ENCODE peak calls at places on chromosomes 11 and 22, in eight cellular contexts. J is AG09319; Z is EL; I is stimulated activated CD8-positive, alpha-beta memory T cell treated with anti-CD3 and anti-CD28 coated beads, Interleukin-15, amount 100 ng/mL, for 4 hours; B is skeletal muscle cell; E is body of pancreas; V is stimulated activated effector memory CD8-positive, alpha-beta T cell treated with anti-CD3 and anti-CD28 coated beads, Interleukin-12 subunit alpha, Interleukin-12 subunit beta, amount 100 ng/mL, for 72 hours; M is HS-5. Y is an unnamed sample.

GRCh38 chr11:24574461-24574860 is 77.6 kb downstream of the LUZP2 start:
- DNase-seq in J (no peak), M (no peak), Z (no peak), B (no peak), I (no peak), E (no peak), V (no peak), Y (no peak)

GRCh38 chr22:39098576-39098975 is 1.5 kb downstream of the APOBEC3H start:
- DNase-seq in E (no peak), I (no peak), V (no peak), Z (no peak), B (no peak), M (no peak), J (no peak), Y (no peak)

GRCh38 chr11:68998390-68998911 is 14.6 kb downstream of the MRGPRF start:
- DNase-seq in I (no peak), V (no peak), M (no peak), E (no peak), J (no peak), Z (peak), B (no peak), Y (no peak)

GRCh38 chr11:27718853-27719574 is 18.8 kb upstream of the BDNF start:
- DNase-seq in V (no peak), M (no peak), J (no peak), Z (peak), E (no peak), B (no peak), I (no peak), Y (no peak)

GRCh38 chr11:72525466-72525865 is 91.1 kb upstream of the CLPB start:
- DNase-seq in V (no peak), I (no peak), E (no peak), B (no peak), J (no peak), Z (no peak), M (no peak), Y (no peak)

GRCh38 chr22:30562391-30562790 is 12.1 kb downstream of the GAL3ST1 start:
- DNase-seq in V (no peak), E (no peak), B (no peak), M (no peak), Z (no peak), J (no peak), I (no peak), Y (no peak)

GRCh38 chr11:9276571-9276970 is 11.4 kb upstream of the DENND5A start:
- DNase-seq in V (no peak), I (no peak), B (no peak), Z (no peak), M (no peak), J (no peak), E (no peak), Y (no peak)

GRCh38 chr11:14471127-14471526 is 28.5 kb downstream of the COPB1 start:
- DNase-seq in E (no peak), I (no peak), Z (no peak), M (no peak), B (no peak), J (no peak), V (no peak), Y (no peak)

GRCh38 chr22:17114173-17114957 is 6.8 kb downstream of the TMEM121B start:
- DNase-seq in Z (no peak), V (no peak), B (no peak), J (no peak), M (no peak), E (no peak), I (no peak), Y (no peak)

GRCh38 chr11:43920598-43921419 is 21.6 kb upstream of the C11orf96 start:
- DNase-seq in I (no peak), J (peak), Z (peak), E (peak), M (peak), B (peak), V (peak), Y (peak)

GRCh38 chr22:25564979-25565677 is 653 bp downstream of the GRK3 start:
- DNase-seq in E (peak), Z (no peak), I (no peak), J (no peak), V (peak), B (no peak), M (no peak), Y (no peak)

GRCh38 chr22:41478473-41478872 is 9.6 kb downstream of the ACO2 start:
- DNase-seq in V (no peak), J (no peak), Z (no peak), B (no peak), E (no peak), I (no peak), M (no peak), Y (no peak)

GRCh38 chr22:42734406-42734805 is 13.7 kb upstream of the A4GALT start:
- DNase-seq in I (no peak), V (no peak), Z (no peak), E (no peak), M (no peak), J (no peak), B (no peak), Y (no peak)

GRCh38 chr11:68881320-68881719 is 22.3 kb downstream of the MRPL21 start:
- DNase-seq in Z (no peak), B (no peak), V (no peak), E (no peak), J (no peak), M (no peak), I (no peak), Y (no peak)

GRCh38 chr11:28981331-28981865 is 873.2 kb downstream of the METTL15 start:
- DNase-seq in B (peak), E (no peak), V (no peak), I (no peak), J (no peak), M (no peak), Z (peak), Y (no peak)

GRCh38 chr11:6663794-6664478 is 8.3 kb upstream of the DCHS1 start:
- DNase-seq in I (no peak), J (no peak), B (no peak), V (peak), M (no peak), E (no peak), Z (no peak), Y (no peak)

GRCh38 chr11:12684821-12685220 is 10.6 kb downstream of the TEAD1 start:
- DNase-seq in I (no peak), E (no peak), Z (no peak), B (no peak), M (no peak), V (no peak), J (no peak), Y (no peak)